ENCODE peak calls at places on chromosomes 1 and 21, in nine cellular contexts. L, Z, B, N, R, O, H, W and M are unnamed samples.
A peak's percentile ranks its signal among the peaks of the same experiment; 100 is the strongest.

GRCh38 chr1:209618756-209619420 is 33.3 kb downstream of the LAMB3 start:
- DNase-seq in W (no peak), L (no peak), R (no peak), N (no peak), O (no peak), Z (no peak), H (no peak), B (no peak), M (no peak)

GRCh38 chr1:12080773-12081556 is 17.9 kb downstream of the TNFRSF8 start:
- DNase-seq in L (no peak), O (no peak), N (no peak), W (no peak), B (no peak), R (no peak), H (no peak), Z (no peak), M (no peak)

GRCh38 chr1:192993426-192994085 is 65.6 kb downstream of the UCHL5 start:
- DNase-seq in L (no peak), N (no peak), O (no peak), R (no peak), H (no peak), Z (no peak), W (no peak), B (peak; percentile 16), M (no peak)

GRCh38 chr1:3814065-3814464 is 17.8 kb upstream of the LRRC47 start:
- DNase-seq in H (no peak), L (no peak), W (no peak), Z (no peak), N (no peak), O (no peak), R (no peak), B (no peak), M (no peak)

GRCh38 chr1:176531036-176531435 is 68.1 kb downstream of the PAPPA2 start:
- DNase-seq in L (no peak), N (no peak), H (no peak), W (no peak), R (no peak), Z (peak; percentile 10), B (no peak), O (no peak), M (no peak)

GRCh38 chr1:201112173-201112731 is at the start of gene CACNA1S:
- DNase-seq in O (no peak), L (no peak), R (no peak), B (no peak), W (no peak), H (no peak), Z (no peak), N (no peak), M (no peak)

GRCh38 chr1:169106921-169107672 is 607 bp downstream of the ATP1B1 start:
- DNase-seq in R (no peak), L (no peak), N (no peak), Z (no peak), H (no peak), B (peak; percentile 52), W (no peak), O (no peak), M (no peak)

GRCh38 chr1:179709841-179710329 is 33.2 kb upstream of the FAM163A start:
- DNase-seq in B (no peak), R (no peak), O (no peak), Z (no peak), L (no peak), H (no peak), N (peak; percentile 16), W (peak; percentile 26), M (peak; percentile 17)

GRCh38 chr1:24390924-24391782 is 22.4 kb downstream of the STPG1 start:
- DNase-seq in Z (peak; percentile 60), N (peak; percentile 59), W (peak; percentile 88), B (peak; percentile 86), L (peak; percentile 77), R (peak; percentile 15), H (peak; percentile 80), O (peak; percentile 91), M (peak; percentile 79)

GRCh38 chr1:52601519-52601918 is 652 bp upstream of the GPX7 start:
- DNase-seq in Z (no peak), O (no peak), R (no peak), L (no peak), N (no peak), W (no peak), H (no peak), B (no peak), M (no peak)

GRCh38 chr1:59452026-59452425 is 155.1 kb downstream of the FGGY start:
- DNase-seq in N (no peak), O (no peak), R (no peak), L (no peak), W (no peak), B (no peak), H (no peak), Z (peak; percentile 27), M (no peak)

GRCh38 chr1:83928396-83928795 is 70.5 kb downstream of the TTLL7 start:
- DNase-seq in R (no peak), H (no peak), O (no peak), L (no peak), W (no peak), N (no peak), Z (no peak), B (no peak), M (no peak)

GRCh38 chr1:220873087-220873486 is 6.2 kb upstream of the HLX start:
- DNase-seq in B (no peak), Z (no peak), N (no peak), R (no peak), L (no peak), H (no peak), O (no peak), W (no peak), M (no peak)

GRCh38 chr1:10508511-10508951 is 33.8 kb downstream of the PEX14 start:
- DNase-seq in O (no peak), R (no peak), W (no peak), L (no peak), Z (no peak), N (no peak), B (peak; percentile 86), H (peak; percentile 69), M (no peak)

GRCh38 chr1:227325195-227325594 is 6.9 kb upstream of the CDC42BPA start:
- DNase-seq in N (no peak), B (no peak), L (no peak), W (no peak), Z (no peak), H (no peak), R (no peak), O (no peak), M (no peak)

GRCh38 chr1:53145051-53145600 is 2.7 kb upstream of the SLC1A7 start:
- DNase-seq in O (no peak), B (no peak), L (no peak), H (no peak), N (no peak), W (no peak), R (no peak), Z (no peak), M (no peak)

GRCh38 chr1:208145167-208145566 is 99.0 kb downstream of the PLXNA2 start:
- DNase-seq in B (no peak), R (no peak), W (no peak), Z (no peak), L (no peak), O (no peak), N (no peak), H (no peak), M (no peak)

GRCh38 chr1:226121587-226122400 is 59.3 kb downstream of the H3-3A start:
- DNase-seq in Z (peak; percentile 49), B (peak; percentile 90), W (peak; percentile 66), H (peak; percentile 92), L (peak; percentile 72), R (no peak), N (peak; percentile 62), O (no peak), M (peak; percentile 57)

GRCh38 chr1:154442006-154442740 is 37.0 kb downstream of the IL6R start:
- DNase-seq in N (no peak), Z (no peak), O (no peak), B (peak; percentile 54), W (no peak), H (no peak), L (no peak), R (no peak), M (no peak)

GRCh38 chr1:154436433-154436832 is 31.3 kb downstream of the IL6R start:
- DNase-seq in L (no peak), Z (no peak), N (no peak), R (no peak), O (no peak), W (no peak), H (no peak), B (no peak), M (no peak)

GRCh38 chr1:154441241-154441888 is 36.2 kb downstream of the IL6R start:
- DNase-seq in R (no peak), O (no peak), L (no peak), Z (no peak), W (no peak), N (no peak), H (no peak), B (no peak), M (no peak)

GRCh38 chr1:154443274-154444013 is 38.3 kb downstream of the IL6R start:
- DNase-seq in H (no peak), W (no peak), N (no peak), L (no peak), O (no peak), Z (no peak), R (no peak), B (no peak), M (no peak)

GRCh38 chr1:154440031-154440430 is 34.9 kb downstream of the IL6R start:
- DNase-seq in R (no peak), B (no peak), Z (no peak), O (no peak), H (no peak), L (no peak), N (no peak), W (no peak), M (no peak)
- H3K27ac ChIP-seq in R (no peak overlapping the region), B (no peak overlapping the region), Z (peak overlapping the region; percentile 65), O (no peak overlapping the region), H (no peak overlapping the region), L (peak overlapping the region; percentile 36), N (no peak overlapping the region), W (no peak overlapping the region), M (no peak overlapping the region)

GRCh38 chr1:174023438-174023837 is 1.3 kb upstream of the RC3H1 start:
- DNase-seq in O (no peak), W (no peak), N (peak; percentile 72), R (no peak), L (peak; percentile 69), Z (no peak), H (peak; percentile 55), B (peak; percentile 74), M (no peak)
- H3K27ac ChIP-seq in O (peak overlapping the region; percentile 95), W (peak overlapping the region; percentile 99), N (peak overlapping the region; percentile 15), R (no peak overlapping the region), L (peak overlapping the region; percentile 98), Z (no peak overlapping the region), H (no peak overlapping the region), B (no peak overlapping the region), M (no peak overlapping the region)

GRCh38 chr1:204563780-204564179 is 47.6 kb downstream of the MDM4 start:
- DNase-seq in Z (no peak), O (no peak), L (no peak), R (no peak), W (no peak), B (no peak), H (no peak), N (no peak), M (no peak)
- H3K27ac ChIP-seq in Z (no peak overlapping the region), O (no peak overlapping the region), L (no peak overlapping the region), R (no peak overlapping the region), W (no peak overlapping the region), B (no peak overlapping the region), H (no peak overlapping the region), N (no peak overlapping the region), M (no peak overlapping the region)

DNA sequence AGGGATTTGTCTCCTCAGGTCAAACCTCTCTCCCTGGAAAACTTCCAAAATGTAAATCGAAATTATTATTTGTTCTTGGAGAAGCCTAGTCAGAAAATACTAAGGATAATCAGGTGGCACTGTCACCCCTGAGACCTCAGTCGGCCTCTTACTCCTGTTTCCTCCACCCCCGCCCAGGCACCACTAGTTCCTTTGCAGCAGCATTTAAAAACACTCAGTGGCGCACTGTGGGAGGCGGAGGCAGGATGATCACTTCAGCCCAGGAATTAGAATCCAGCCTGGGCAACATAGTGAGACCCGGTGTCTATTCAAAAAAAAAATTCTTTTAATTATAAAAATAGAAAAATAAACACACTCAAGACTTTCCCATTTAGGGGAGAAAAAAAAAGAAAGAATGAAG is 18.0 kb upstream of the IFNAR2 start:
- DNase-seq in W (no peak), B (no peak), H (no peak), N (no peak), Z (no peak), O (no peak), R (no peak), L (no peak), M (no peak)
- H3K27ac ChIP-seq in W (no peak overlapping the region), B (no peak overlapping the region), H (no peak overlapping the region), N (no peak overlapping the region), Z (no peak overlapping the region), O (no peak overlapping the region), R (no peak overlapping the region), L (no peak overlapping the region), M (no peak overlapping the region)